ENCODE peak calls at places on chromosomes 11 and 22, in seven cellular contexts. O is tibial artery, B is heart right ventricle, W is WERI-Rb-1, M is heart left ventricle, J is GM10248, I is AG10803. A is an unnamed sample.

GRCh38 chr11:74650498-74650897 is 58.1 kb downstream of the POLD3 start:
- DNase-seq in O (no peak), B (no peak), W (no peak), M (peak), J (no peak), I (peak), A (no peak)

GRCh38 chr11:105968021-105968697 is 53.9 kb downstream of the MSANTD4 start:
- DNase-seq in O (no peak), B (no peak), W (no peak), M (no peak), J (no peak), I (no peak), A (no peak)

GRCh38 chr11:134246678-134247077 is 6.5 kb downstream of the THYN1 start:
- DNase-seq in O (no peak), B (no peak), W (no peak), M (no peak), J (no peak), I (no peak), A (no peak)

GRCh38 chr11:92453055-92453454 is 228.4 kb downstream of the FAT3 start:
- DNase-seq in O (no peak), B (no peak), W (no peak), M (no peak), J (no peak), I (peak), A (no peak)

GRCh38 chr22:49670610-49671330 is 156.9 kb downstream of the BRD1 start:
- DNase-seq in O (no peak), B (peak), W (peak), M (no peak), J (peak), I (no peak), A (no peak)

GRCh38 chr22:19213496-19214473 is 35.2 kb upstream of the SLC25A1 start:
- DNase-seq in O (no peak), B (no peak), W (no peak), M (no peak), J (no peak), I (peak), A (peak)

GRCh38 chr22:50399751-50400331 is 56.7 kb downstream of the PPP6R2 start:
- DNase-seq in O (peak), B (peak), W (peak), M (peak), J (peak), I (peak), A (peak)

GRCh38 chr22:29315286-29316195 is at the start of gene RASL10A:
- DNase-seq in O (no peak), B (no peak), W (peak), M (peak), J (no peak), I (no peak), A (peak)

GRCh38 chr11:3644817-3645235 is at the start of gene ART1:
- DNase-seq in O (no peak), B (peak), W (no peak), M (peak), J (no peak), I (no peak), A (no peak)

GRCh38 chr11:114847599-114847998 is 169.3 kb downstream of the NXPE2 start:
- DNase-seq in O (no peak), B (no peak), W (peak), M (no peak), J (no peak), I (no peak), A (peak)

GRCh38 chr11:11036185-11037161 is 178.6 kb upstream of the ZBED5 start:
- DNase-seq in O (no peak), B (peak), W (peak), M (no peak), J (peak), I (peak), A (peak)

GRCh38 chr11:115132829-115133228 is 371.4 kb downstream of the CADM1 start:
- DNase-seq in O (no peak), B (no peak), W (peak), M (no peak), J (peak), I (no peak), A (peak)

GRCh38 chr22:24437820-24438328 is 10.5 kb downstream of the ADORA2A start:
- DNase-seq in O (no peak), B (no peak), W (no peak), M (no peak), J (peak), I (peak), A (no peak)
- TF ChIP-seq CTCF in O (no peak), B (no peak), W (no peak), M (no peak), J (no peak), I (peak), A (peak)

GRCh38 chr11:82732348-82732733 is 1.3 kb downstream of the FAM181B start:
- DNase-seq in O (no peak), B (no peak), W (no peak), M (no peak), J (no peak), I (no peak), A (peak)

GRCh38 chr11:82734120-82734479 is 436 bp upstream of the FAM181B start:
- DNase-seq in O (no peak), B (no peak), W (no peak), M (no peak), J (no peak), I (no peak), A (no peak)

GRCh38 chr11:82732734-82733443 is 775 bp downstream of the FAM181B start:
- DNase-seq in O (no peak), B (no peak), W (peak), M (peak), J (no peak), I (no peak), A (peak)

GRCh38 chr11:82731691-82732277 is 1.9 kb downstream of the FAM181B start:
- DNase-seq in O (no peak), B (no peak), W (no peak), M (no peak), J (no peak), I (no peak), A (peak)

GRCh38 chr11:82733444-82734119 is at the start of gene FAM181B:
- DNase-seq in O (peak), B (peak), W (peak), M (peak), J (peak), I (peak), A (peak)
- TF ChIP-seq CTCF in O (no peak), B (no peak), W (no peak), M (no peak), J (no peak), I (no peak), A (no peak)

GRCh38 chr22:32794449-32795213 is 6.9 kb upstream of the TIMP3 start:
- DNase-seq in O (no peak), B (no peak), W (no peak), M (no peak), J (no peak), I (no peak), A (peak)
- TF ChIP-seq CTCF in O (no peak), B (no peak), W (peak), M (no peak), J (no peak), I (no peak), A (peak)

DNA sequence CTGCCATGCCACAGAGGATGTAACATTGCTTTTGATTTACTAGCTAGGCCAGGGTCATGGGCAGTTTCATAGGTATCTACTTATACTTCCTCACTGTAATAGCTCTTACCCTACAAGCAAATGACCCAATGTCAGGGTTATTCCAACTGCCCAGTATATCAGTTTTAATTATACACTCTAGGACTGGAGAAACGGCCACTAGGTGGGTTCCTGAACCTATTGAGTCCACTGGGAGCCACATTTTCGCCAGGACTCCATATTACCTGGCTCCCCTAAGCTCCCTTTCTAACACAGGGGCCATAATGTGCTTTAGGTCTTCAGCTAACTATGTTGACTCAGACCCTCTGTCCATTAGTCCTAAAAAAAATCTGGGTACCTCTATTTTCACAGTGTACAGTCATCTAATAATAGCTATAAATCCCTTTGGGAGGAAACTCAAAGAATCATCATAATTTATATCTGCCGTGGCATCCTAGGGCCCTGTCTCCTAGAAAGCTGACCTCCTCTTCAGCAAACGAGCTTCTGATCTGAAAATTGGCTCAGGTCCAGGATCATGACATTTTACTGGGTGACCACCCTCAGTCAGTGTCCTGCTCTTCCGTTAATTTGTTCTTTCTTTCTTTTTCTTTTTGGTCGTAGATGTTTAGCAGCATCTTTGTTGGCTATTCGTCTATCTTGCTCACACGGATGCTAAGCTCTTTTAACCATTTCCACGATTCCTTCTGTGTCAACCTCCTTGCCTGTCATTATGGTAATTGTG is 244.3 kb downstream of the FAM76B start:
- DNase-seq in O (no peak), B (no peak), W (no peak), M (no peak), J (no peak), I (no peak), A (peak)
- TF ChIP-seq CTCF in O (no peak), B (no peak), W (peak), M (no peak), J (peak), I (no peak), A (peak)

GRCh38 chr11:133134561-133135173 is 397.6 kb downstream of the OPCML start:
- DNase-seq in O (no peak), B (peak), W (peak), M (peak), J (peak), I (peak), A (peak)
- TF ChIP-seq CTCF in O (peak), B (peak), W (peak), M (peak), J (peak), I (peak), A (peak)

GRCh38 chr22:37199103-37199838 is 11.2 kb upstream of the C1QTNF6 start:
- DNase-seq in O (peak), B (peak), W (peak), M (peak), J (peak), I (peak), A (peak)
- TF ChIP-seq CTCF in O (peak), B (peak), W (peak), M (peak), J (peak), I (peak), A (peak)

DNA sequence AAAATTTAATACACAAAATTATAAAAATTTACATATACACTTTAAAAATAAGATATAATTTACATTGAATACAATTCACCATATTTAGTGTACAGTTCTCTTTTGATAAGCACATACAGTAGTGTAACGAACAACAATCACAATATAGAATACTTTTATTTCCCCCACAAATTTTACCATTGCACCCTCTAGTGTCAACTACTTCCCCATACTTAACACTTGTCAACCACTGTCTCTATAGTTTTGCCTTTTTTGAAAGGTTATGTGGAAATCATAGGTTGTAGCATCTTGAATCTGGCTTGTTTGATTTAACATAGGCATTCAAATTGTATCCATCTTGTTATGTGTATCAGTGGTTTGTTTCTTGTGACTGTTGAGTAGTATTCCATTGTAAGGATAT is 21.3 kb upstream of the PANX1 start:
- DNase-seq in O (no peak), B (no peak), W (no peak), M (no peak), J (no peak), I (no peak), A (peak)
- TF ChIP-seq CTCF in O (no peak), B (no peak), W (no peak), M (no peak), J (no peak), I (peak), A (peak)

GRCh38 chr11:69948256-69949141 is 129.3 kb upstream of the FGF3 start:
- DNase-seq in O (no peak), B (no peak), W (no peak), M (no peak), J (no peak), I (no peak), A (peak)

GRCh38 chr11:69949327-69949726 is 128.8 kb upstream of the ANO1 start:
- DNase-seq in O (peak), B (no peak), W (no peak), M (peak), J (no peak), I (peak), A (no peak)

GRCh38 chr11:69950621-69951020 is 127.5 kb upstream of the ANO1 start:
- DNase-seq in O (no peak), B (no peak), W (no peak), M (no peak), J (no peak), I (no peak), A (no peak)

GRCh38 chr11:69951821-69952590 is 126.1 kb upstream of the ANO1 start:
- DNase-seq in O (no peak), B (no peak), W (no peak), M (no peak), J (no peak), I (no peak), A (no peak)

GRCh38 chr11:69950120-69950519 is 128.0 kb upstream of the ANO1 start:
- DNase-seq in O (no peak), B (no peak), W (peak), M (no peak), J (peak), I (no peak), A (peak)
- TF ChIP-seq CTCF in O (peak), B (peak), W (peak), M (peak), J (peak), I (peak), A (peak)

DNA sequence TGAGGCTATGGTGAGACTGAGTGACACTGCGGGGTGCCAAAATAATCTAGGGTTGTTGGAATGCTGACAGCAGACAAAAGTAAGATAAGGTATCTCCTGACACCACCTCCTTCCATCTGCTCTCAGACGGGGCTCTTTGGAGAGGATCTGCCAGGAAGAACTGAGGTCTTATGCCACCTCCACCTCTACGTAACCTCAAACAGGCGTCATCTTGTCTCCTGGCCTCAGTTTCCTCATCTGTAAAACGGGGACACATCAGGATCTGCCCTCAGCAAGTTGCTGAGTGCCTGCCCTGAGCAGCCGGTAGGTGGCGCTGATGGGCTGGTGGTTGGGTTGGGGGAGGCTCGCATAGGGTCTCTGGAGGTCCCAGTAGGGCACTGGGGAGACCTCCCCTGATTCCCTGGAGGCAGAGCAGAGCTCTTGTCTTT is 1.7 kb upstream of the MYEOV start:
- DNase-seq in O (no peak), B (no peak), W (peak), M (no peak), J (no peak), I (peak), A (peak)
- TF ChIP-seq CTCF in O (peak), B (peak), W (peak), M (peak), J (peak), I (peak), A (peak)

A was measured in GM23338.